ENCODE peak calls at places on chromosomes 16 and 17, in ten cellular contexts. L is naive thymus-derived CD4-positive, alpha-beta T cell; W is CD4-positive, alpha-beta memory T cell; Q is right atrium auricular region; T is GM23248; J is caudate nucleus; N is sigmoid colon; C is adrenal gland; X is stomach; P is A673. Z is an unnamed sample.

GRCh38 chr17:15348030-15348429 is 6.6 kb upstream of the TEKT3 start:
- DNase-seq in P (peak; percentile 8), J (no peak), X (no peak), W (no peak), C (peak; percentile 26), Q (no peak), L (no peak), N (no peak), T (peak; percentile 57), Z (peak; percentile 46)

GRCh38 chr16:86523166-86523740 is 12.9 kb downstream of the FOXF1 start:
- DNase-seq in C (no peak), Q (no peak), P (no peak), N (peak; percentile 56), L (no peak), W (no peak), X (no peak), T (no peak), J (no peak), Z (no peak)

GRCh38 chr17:8289103-8289397 is 580 bp downstream of the RANGRF start:
- DNase-seq in T (no peak), P (peak; percentile 66), X (no peak), J (no peak), L (no peak), C (no peak), Q (no peak), W (no peak), N (no peak), Z (no peak)

GRCh38 chr17:1384881-1385280 is 15.1 kb downstream of the YWHAE start:
- DNase-seq in Q (no peak), L (no peak), J (no peak), N (no peak), T (peak; percentile 49), P (no peak), X (no peak), C (peak; percentile 51), W (no peak), Z (no peak)

GRCh38 chr17:61399131-61400057 is at the start of gene TBX2:
- DNase-seq in W (no peak), T (peak; percentile 92), X (peak; percentile 51), Q (peak; percentile 84), C (peak; percentile 62), L (no peak), P (no peak), N (peak; percentile 78), J (no peak), Z (peak; percentile 61)

GRCh38 chr16:85036398-85037049 is 8.9 kb downstream of the KIAA0513 start:
- DNase-seq in W (no peak), P (no peak), T (no peak), J (no peak), L (no peak), X (no peak), Q (no peak), N (no peak), C (no peak), Z (no peak)

GRCh38 chr17:6098466-6099180 is 28.4 kb downstream of the WSCD1 start:
- DNase-seq in P (no peak), X (no peak), T (no peak), L (no peak), W (no peak), N (peak; percentile 60), J (no peak), Q (no peak), C (no peak), Z (peak; percentile 6)

GRCh38 chr16:86951831-86952598 is 365.2 kb downstream of the C16orf95 start:
- DNase-seq in N (no peak), W (no peak), Q (peak; percentile 65), L (no peak), T (peak; percentile 97), X (no peak), C (no peak), J (no peak), P (peak; percentile 83), Z (peak; percentile 4)

GRCh38 chr17:54666559-54666958 is 234.1 kb upstream of the TOM1L1 start:
- DNase-seq in Q (no peak), X (no peak), W (no peak), P (no peak), L (no peak), N (no peak), T (no peak), C (no peak), J (no peak), Z (no peak)

GRCh38 chr17:73769480-73769879 is 125.2 kb upstream of the SDK2 start:
- DNase-seq in L (no peak), C (no peak), J (no peak), W (no peak), Q (no peak), X (no peak), T (peak; percentile 4), N (no peak), P (no peak), Z (no peak)
- H3K27ac ChIP-seq in L (no peak overlapping the region), C (no peak overlapping the region), J (no peak overlapping the region), W (no peak overlapping the region), Q (no peak overlapping the region), X (no peak overlapping the region), T (no peak overlapping the region), N (no peak overlapping the region), P (no peak overlapping the region), Z (no peak overlapping the region)

DNA sequence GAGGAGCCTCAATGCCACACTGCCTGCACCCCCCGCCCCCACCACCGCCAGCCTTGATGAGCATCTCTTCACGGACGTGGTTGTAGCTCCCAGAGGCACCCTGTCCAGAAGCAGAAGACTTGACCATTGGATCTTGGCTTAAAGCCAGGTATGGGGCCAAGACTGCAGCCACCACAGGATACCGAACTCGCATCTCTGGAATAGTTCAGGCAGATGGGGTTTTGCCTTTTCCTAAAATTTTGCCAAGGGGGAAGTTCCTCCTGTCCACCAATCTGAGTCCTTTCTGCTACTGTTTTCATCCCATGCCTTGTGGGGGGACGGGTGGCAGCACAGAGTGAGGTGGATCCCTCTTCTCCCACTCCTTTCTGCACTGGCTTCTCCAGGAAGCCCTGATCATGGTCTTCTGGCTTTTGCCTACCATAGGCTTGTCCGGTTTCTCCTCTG is 939 bp downstream of the CORO6 start:
- DNase-seq in Q (no peak), J (no peak), L (no peak), P (no peak), W (no peak), C (no peak), X (no peak), T (no peak), N (peak; percentile 63), Z (peak; percentile 25)
- H3K27ac ChIP-seq in Q (peak overlapping the region; percentile 82), J (no peak overlapping the region), L (no peak overlapping the region), P (no peak overlapping the region), W (no peak overlapping the region), C (no peak overlapping the region), X (peak overlapping the region; percentile 38), T (no peak overlapping the region), N (peak overlapping the region; percentile 86), Z (no peak overlapping the region)

GRCh38 chr16:1762879-1763520 is 8.3 kb downstream of the NME3 start:
- DNase-seq in P (no peak), T (no peak), Q (no peak), W (no peak), L (no peak), N (no peak), X (peak; percentile 48), J (no peak), C (no peak), Z (no peak)
- H3K27ac ChIP-seq in P (no peak overlapping the region), T (no peak overlapping the region), Q (no peak overlapping the region), W (no peak overlapping the region), L (no peak overlapping the region), N (no peak overlapping the region), X (no peak overlapping the region), J (no peak overlapping the region), C (no peak overlapping the region), Z (no peak overlapping the region)

DNA sequence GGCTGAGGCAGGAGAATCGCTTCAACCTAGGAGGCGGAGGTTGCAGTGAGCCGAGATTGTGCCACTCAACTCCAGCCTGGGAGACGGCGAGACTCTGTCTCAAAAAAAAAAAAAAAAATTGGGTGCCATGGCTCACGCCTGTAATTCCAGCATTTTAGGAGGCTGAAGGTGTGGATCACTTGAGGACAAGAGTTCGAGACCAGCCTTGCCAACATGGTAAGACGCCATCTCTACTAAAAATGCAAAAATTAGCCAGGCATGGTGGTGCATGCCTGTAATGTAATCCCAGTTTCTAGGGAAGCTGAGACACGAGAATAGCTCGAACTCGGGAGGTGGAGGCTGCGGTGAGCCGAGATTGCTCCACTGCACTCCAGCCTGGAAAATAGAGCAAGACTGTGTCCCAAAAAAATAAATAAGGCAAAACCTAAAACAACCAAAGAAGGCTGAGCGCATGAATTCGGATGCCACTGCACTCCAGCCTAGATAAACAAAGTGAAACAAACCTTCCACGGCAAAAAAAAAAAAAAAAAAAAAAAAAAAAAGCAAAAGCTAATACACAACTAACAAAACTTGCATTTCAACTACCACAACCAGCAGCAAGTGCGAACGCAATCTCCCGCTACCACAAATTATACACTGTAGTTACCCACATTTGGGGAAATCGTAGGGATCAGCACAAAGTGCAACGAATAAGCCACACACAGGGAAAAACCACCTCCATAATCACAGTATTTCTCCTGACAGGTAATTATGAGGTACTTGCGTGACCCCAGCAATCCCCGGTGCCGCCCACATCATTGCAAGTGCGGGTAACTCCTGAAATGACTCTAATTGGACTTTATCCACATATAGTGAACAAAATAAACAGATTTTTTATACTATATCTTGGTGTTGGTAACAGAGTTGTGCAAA is 25.6 kb downstream of the TEX14 start:
- DNase-seq in Q (no peak), T (no peak), C (no peak), L (no peak), P (no peak), X (no peak), W (no peak), J (no peak), N (no peak), Z (no peak)
- H3K27ac ChIP-seq in Q (no peak overlapping the region), T (no peak overlapping the region), C (no peak overlapping the region), L (no peak overlapping the region), P (no peak overlapping the region), X (peak overlapping the region; percentile 60), W (no peak overlapping the region), J (peak overlapping the region; percentile 56), N (no peak overlapping the region), Z (no peak overlapping the region)

GRCh38 chr17:81064746-81065475 is 30.0 kb downstream of the BAIAP2 start:
- DNase-seq in L (no peak), C (no peak), N (no peak), J (no peak), X (peak; percentile 64), W (no peak), P (peak; percentile 69), Q (no peak), T (peak; percentile 88), Z (peak; percentile 92)

GRCh38 chr17:81065500-81065899 is 30.5 kb downstream of the BAIAP2 start:
- DNase-seq in P (no peak), C (no peak), L (no peak), N (no peak), T (no peak), Q (no peak), X (peak; percentile 70), J (no peak), W (no peak), Z (no peak)

GRCh38 chr17:81066072-81066471 is 31.1 kb downstream of the BAIAP2 start:
- DNase-seq in J (no peak), N (no peak), T (peak; percentile 27), L (no peak), P (no peak), Q (no peak), C (no peak), X (peak; percentile 88), W (no peak), Z (peak; percentile 50)

GRCh38 chr17:81062014-81062413 is 27.1 kb downstream of the BAIAP2 start:
- DNase-seq in N (no peak), X (no peak), P (no peak), Q (no peak), W (no peak), L (no peak), J (no peak), C (no peak), T (no peak), Z (no peak)

GRCh38 chr17:81063488-81064093 is 28.6 kb downstream of the BAIAP2 start:
- DNase-seq in Q (no peak), X (no peak), W (no peak), C (no peak), L (no peak), N (no peak), J (no peak), T (no peak), P (no peak), Z (no peak)
- H3K27ac ChIP-seq in Q (peak overlapping the region; percentile 75), X (peak overlapping the region; percentile 69), W (no peak overlapping the region), C (no peak overlapping the region), L (no peak overlapping the region), N (peak overlapping the region; percentile 56), J (peak overlapping the region; percentile 62), T (no peak overlapping the region), P (peak overlapping the region; percentile 82), Z (peak overlapping the region; percentile 71)